ENCODE peak calls at places on chromosomes 12 and 14, in four cellular contexts. One of them, this sample, is unnamed.

GRCh38 chr12:54397157-54397556 is 12.6 kb upstream of the ZNF385A start:
- DNase-seq in cardiac muscle cell: no peak
- DNase-seq in colonic mucosa: no peak
- DNase-seq in IMR-90: no peak
- DNase-seq in this sample: no peak

GRCh38 chr12:3973269-3973884 is 100.2 kb upstream of the PARP11 start:
- DNase-seq in cardiac muscle cell: no peak
- DNase-seq in colonic mucosa: no peak
- DNase-seq in IMR-90: no peak
- DNase-seq in this sample: peak; percentile 31

GRCh38 chr14:68651652-68652432 is 141.0 kb downstream of the ZFP36L1 start:
- DNase-seq in cardiac muscle cell: no peak
- DNase-seq in colonic mucosa: peak; percentile 15
- DNase-seq in IMR-90: peak; percentile 93
- DNase-seq in this sample: no peak

GRCh38 chr14:64762044-64763034 is 58.1 kb downstream of the PLEKHG3 start:
- DNase-seq in cardiac muscle cell: peak; percentile 92
- DNase-seq in colonic mucosa: peak; percentile 89
- DNase-seq in IMR-90: peak; percentile 96
- DNase-seq in this sample: no peak

GRCh38 chr14:22003471-22003870 is 329.9 kb upstream of the OR4E1 start:
- DNase-seq in cardiac muscle cell: no peak
- DNase-seq in colonic mucosa: no peak
- DNase-seq in IMR-90: no peak
- DNase-seq in this sample: no peak

GRCh38 chr12:105561981-105562726 is 231.7 kb downstream of the C12orf75 start:
- DNase-seq in cardiac muscle cell: peak; percentile 5
- DNase-seq in colonic mucosa: peak; percentile 44
- DNase-seq in IMR-90: peak; percentile 90
- DNase-seq in this sample: no peak

GRCh38 chr12:70849265-70849960 is 71.1 kb downstream of the PTPRR start:
- DNase-seq in cardiac muscle cell: peak; percentile 92
- DNase-seq in colonic mucosa: no peak
- DNase-seq in IMR-90: peak; percentile 0
- DNase-seq in this sample: peak; percentile 1

GRCh38 chr12:88575361-88575959 is 4.8 kb downstream of the KITLG start:
- DNase-seq in cardiac muscle cell: no peak
- DNase-seq in colonic mucosa: no peak
- DNase-seq in IMR-90: no peak
- DNase-seq in this sample: no peak

GRCh38 chr12:54147186-54147585 is 41.6 kb downstream of the SMUG1 start:
- DNase-seq in cardiac muscle cell: no peak
- DNase-seq in colonic mucosa: no peak
- DNase-seq in IMR-90: no peak
- DNase-seq in this sample: no peak

GRCh38 chr12:100826323-100826722 is 31.7 kb downstream of the ANO4 start:
- DNase-seq in cardiac muscle cell: peak; percentile 85
- DNase-seq in colonic mucosa: peak; percentile 37
- DNase-seq in IMR-90: peak; percentile 58
- DNase-seq in this sample: peak; percentile 1

GRCh38 chr12:63989301-63989845 is 144.9 kb downstream of the SRGAP1 start:
- DNase-seq in cardiac muscle cell: no peak
- DNase-seq in colonic mucosa: no peak
- DNase-seq in IMR-90: peak; percentile 77
- DNase-seq in this sample: no peak

GRCh38 chr14:99261916-99262787 is 9.8 kb downstream of the BCL11B start:
- DNase-seq in cardiac muscle cell: no peak
- DNase-seq in colonic mucosa: no peak
- DNase-seq in IMR-90: no peak
- DNase-seq in this sample: peak; percentile 81

GRCh38 chr14:54275997-54276396 is 120.8 kb upstream of the CDKN3 start:
- DNase-seq in cardiac muscle cell: no peak
- DNase-seq in colonic mucosa: no peak
- DNase-seq in IMR-90: no peak
- DNase-seq in this sample: no peak

GRCh38 chr14:74915826-74916225 is 7.2 kb downstream of the RPS6KL1 start:
- DNase-seq in cardiac muscle cell: no peak
- DNase-seq in colonic mucosa: no peak
- DNase-seq in IMR-90: no peak
- DNase-seq in this sample: no peak
- H3K27ac ChIP-seq in cardiac muscle cell: no peak overlapping the region
- H3K27ac ChIP-seq in colonic mucosa: no peak overlapping the region
- H3K27ac ChIP-seq in IMR-90: no peak overlapping the region
- H3K27ac ChIP-seq in this sample: no peak overlapping the region

GRCh38 chr12:52441320-52441911 is 7.2 kb upstream of the KRT75 start:
- DNase-seq in cardiac muscle cell: no peak
- DNase-seq in colonic mucosa: no peak
- DNase-seq in IMR-90: peak; percentile 2
- DNase-seq in this sample: no peak

GRCh38 chr12:52443966-52444365 is 8.0 kb downstream of the KRT6B start:
- DNase-seq in cardiac muscle cell: no peak
- DNase-seq in colonic mucosa: no peak
- DNase-seq in IMR-90: no peak
- DNase-seq in this sample: no peak

GRCh38 chr12:52440821-52441319 is 6.7 kb upstream of the KRT75 start:
- DNase-seq in cardiac muscle cell: no peak
- DNase-seq in colonic mucosa: no peak
- DNase-seq in IMR-90: peak; percentile 53
- DNase-seq in this sample: no peak

GRCh38 chr12:52444647-52445595 is 7.0 kb downstream of the KRT6B start:
- DNase-seq in cardiac muscle cell: no peak
- DNase-seq in colonic mucosa: no peak
- DNase-seq in IMR-90: no peak
- DNase-seq in this sample: no peak

DNA sequence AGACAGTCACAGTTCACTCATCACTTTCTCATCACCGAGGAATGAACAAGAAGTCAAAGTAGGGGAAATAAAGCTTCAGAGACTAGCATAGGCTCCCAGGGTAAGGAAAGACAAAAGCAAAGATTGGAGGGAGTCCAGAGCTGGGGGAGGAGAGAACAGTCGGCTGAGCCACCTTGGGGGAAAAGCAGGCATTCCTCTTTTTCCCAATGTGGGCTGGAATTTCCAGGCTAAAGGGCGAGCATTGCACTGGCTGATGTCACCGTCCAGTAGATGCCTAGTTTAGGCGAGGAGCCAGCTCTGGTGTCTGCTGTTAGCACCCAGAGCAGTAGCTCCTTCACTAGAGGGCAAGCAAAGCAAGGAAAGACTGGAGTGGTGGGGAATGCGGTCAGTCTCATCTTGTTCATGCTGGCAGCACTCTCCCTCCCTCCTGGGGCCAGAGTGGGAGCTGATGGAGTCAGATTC is 8.5 kb upstream of the KRT75 start:
- DNase-seq in cardiac muscle cell: peak; percentile 61
- DNase-seq in colonic mucosa: no peak
- DNase-seq in IMR-90: peak; percentile 74
- DNase-seq in this sample: no peak
- H3K4me3 ChIP-seq in cardiac muscle cell: no peak overlapping the region
- H3K4me3 ChIP-seq in colonic mucosa: no peak overlapping the region
- H3K4me3 ChIP-seq in IMR-90: no peak overlapping the region
- H3K4me3 ChIP-seq in this sample: no peak overlapping the region

GRCh38 chr14:103561381-103562134 is 899 bp downstream of the BAG5 start:
- DNase-seq in cardiac muscle cell: peak; percentile 61
- DNase-seq in colonic mucosa: no peak
- DNase-seq in IMR-90: peak; percentile 49
- DNase-seq in this sample: peak; percentile 41

GRCh38 chr14:103552811-103553210 is 9.6 kb downstream of the BAG5 start:
- DNase-seq in cardiac muscle cell: no peak
- DNase-seq in colonic mucosa: no peak
- DNase-seq in IMR-90: no peak
- DNase-seq in this sample: no peak

GRCh38 chr14:103555559-103556337 is 6.7 kb downstream of the BAG5 start:
- DNase-seq in cardiac muscle cell: peak; percentile 28
- DNase-seq in colonic mucosa: no peak
- DNase-seq in IMR-90: no peak
- DNase-seq in this sample: no peak

GRCh38 chr14:103558071-103558882 is 4.2 kb downstream of the BAG5 start:
- DNase-seq in cardiac muscle cell: no peak
- DNase-seq in colonic mucosa: peak; percentile 16
- DNase-seq in IMR-90: peak; percentile 83
- DNase-seq in this sample: no peak

GRCh38 chr14:103556976-103557758 is 5.3 kb downstream of the BAG5 start:
- DNase-seq in cardiac muscle cell: no peak
- DNase-seq in colonic mucosa: no peak
- DNase-seq in IMR-90: no peak
- DNase-seq in this sample: no peak
- H3K4me1 ChIP-seq in cardiac muscle cell: peaks cover 25% of the 10 kb centered on the region
- H3K4me1 ChIP-seq in colonic mucosa: peaks cover 9% of the 10 kb centered on the region
- H3K4me1 ChIP-seq in IMR-90: peaks cover 20% of the 10 kb centered on the region
- H3K4me1 ChIP-seq in this sample: peaks cover 41% of the 10 kb centered on the region

DNA sequence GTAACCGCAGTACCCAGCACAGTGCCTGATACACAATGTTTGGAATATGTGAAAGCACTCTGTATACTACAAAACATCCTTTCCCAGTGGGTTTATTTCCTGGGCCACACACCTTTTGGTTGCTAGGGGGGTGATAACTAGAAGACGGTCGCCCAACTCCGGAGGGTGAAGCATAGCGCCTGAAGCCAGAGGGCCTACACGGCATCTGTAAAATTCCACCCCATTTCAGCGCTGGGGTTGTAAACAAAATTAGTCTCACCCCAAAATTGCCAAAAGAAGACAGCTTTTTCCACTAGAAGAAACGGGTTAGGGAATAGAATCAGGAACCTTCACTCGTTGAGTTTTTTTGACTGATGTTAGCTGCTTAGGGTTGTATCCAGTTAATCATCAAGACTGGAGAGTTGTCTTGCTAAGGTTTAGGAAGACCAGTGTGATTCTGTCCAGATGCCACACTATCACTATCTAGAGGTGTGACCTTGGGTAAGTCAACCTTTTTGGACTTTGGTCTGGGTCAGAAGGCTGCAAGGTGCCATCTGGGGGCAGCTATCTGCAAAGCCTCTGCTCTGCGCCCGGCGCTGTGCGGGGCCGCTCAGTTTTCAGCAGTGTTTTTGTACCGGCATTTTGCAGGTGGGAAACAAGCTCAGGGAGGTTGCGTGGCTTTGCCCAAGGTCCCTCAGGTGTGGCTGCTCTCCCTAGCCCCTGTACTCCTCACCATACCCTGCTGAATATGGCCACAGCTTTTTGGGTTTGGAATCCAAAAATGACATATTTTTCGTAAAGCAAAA is 1.3 kb downstream of the ZNF839 start:
- DNase-seq in cardiac muscle cell: no peak
- DNase-seq in colonic mucosa: no peak
- DNase-seq in IMR-90: no peak
- DNase-seq in this sample: no peak
- H3K27ac ChIP-seq in cardiac muscle cell: peak overlapping the region; percentile 92
- H3K27ac ChIP-seq in colonic mucosa: no peak overlapping the region
- H3K27ac ChIP-seq in IMR-90: no peak overlapping the region
- H3K27ac ChIP-seq in this sample: peak overlapping the region; percentile 93

GRCh38 chr12:16607895-16608294 is 1.9 kb upstream of the LMO3 start:
- DNase-seq in cardiac muscle cell: no peak
- DNase-seq in colonic mucosa: no peak
- DNase-seq in IMR-90: no peak
- DNase-seq in this sample: no peak

GRCh38 chr12:16606201-16606849 is 363 bp upstream of the LMO3 start:
- DNase-seq in cardiac muscle cell: peak; percentile 72
- DNase-seq in colonic mucosa: no peak
- DNase-seq in IMR-90: peak; percentile 27
- DNase-seq in this sample: no peak

GRCh38 chr12:16606117-16606200 is at the start of gene LMO3:
- DNase-seq in cardiac muscle cell: no peak
- DNase-seq in colonic mucosa: no peak
- DNase-seq in IMR-90: no peak
- DNase-seq in this sample: no peak

GRCh38 chr12:16605666-16606116 is 271 bp downstream of the LMO3 start:
- DNase-seq in cardiac muscle cell: peak; percentile 34
- DNase-seq in colonic mucosa: no peak
- DNase-seq in IMR-90: peak; percentile 12
- DNase-seq in this sample: no peak

DNA sequence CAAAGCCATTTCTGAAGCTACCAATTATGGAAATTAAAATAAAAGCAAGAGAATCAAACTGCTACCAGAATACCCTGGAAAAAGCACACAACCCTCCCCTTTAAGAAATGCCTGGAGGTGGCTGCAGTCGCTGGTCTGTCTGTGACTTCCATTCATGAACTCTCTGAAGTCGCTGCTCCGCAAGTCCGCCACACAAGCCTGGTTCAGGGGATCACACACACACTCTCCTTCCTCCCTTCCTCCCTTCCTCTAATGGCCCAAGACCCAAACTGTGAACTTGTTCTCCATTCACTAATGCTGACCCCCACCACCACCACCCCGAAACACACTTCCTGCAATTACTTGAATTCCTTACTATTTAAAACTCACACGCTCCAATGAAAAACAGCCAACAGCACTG is 974 bp upstream of the LMO3 start:
- DNase-seq in cardiac muscle cell: peak; percentile 41
- DNase-seq in colonic mucosa: no peak
- DNase-seq in IMR-90: no peak
- DNase-seq in this sample: no peak
- H3K4me3 ChIP-seq in cardiac muscle cell: peak overlapping the region; percentile 86
- H3K4me3 ChIP-seq in colonic mucosa: peak overlapping the region; percentile 17
- H3K4me3 ChIP-seq in IMR-90: no peak overlapping the region
- H3K4me3 ChIP-seq in this sample: no peak overlapping the region

DNA sequence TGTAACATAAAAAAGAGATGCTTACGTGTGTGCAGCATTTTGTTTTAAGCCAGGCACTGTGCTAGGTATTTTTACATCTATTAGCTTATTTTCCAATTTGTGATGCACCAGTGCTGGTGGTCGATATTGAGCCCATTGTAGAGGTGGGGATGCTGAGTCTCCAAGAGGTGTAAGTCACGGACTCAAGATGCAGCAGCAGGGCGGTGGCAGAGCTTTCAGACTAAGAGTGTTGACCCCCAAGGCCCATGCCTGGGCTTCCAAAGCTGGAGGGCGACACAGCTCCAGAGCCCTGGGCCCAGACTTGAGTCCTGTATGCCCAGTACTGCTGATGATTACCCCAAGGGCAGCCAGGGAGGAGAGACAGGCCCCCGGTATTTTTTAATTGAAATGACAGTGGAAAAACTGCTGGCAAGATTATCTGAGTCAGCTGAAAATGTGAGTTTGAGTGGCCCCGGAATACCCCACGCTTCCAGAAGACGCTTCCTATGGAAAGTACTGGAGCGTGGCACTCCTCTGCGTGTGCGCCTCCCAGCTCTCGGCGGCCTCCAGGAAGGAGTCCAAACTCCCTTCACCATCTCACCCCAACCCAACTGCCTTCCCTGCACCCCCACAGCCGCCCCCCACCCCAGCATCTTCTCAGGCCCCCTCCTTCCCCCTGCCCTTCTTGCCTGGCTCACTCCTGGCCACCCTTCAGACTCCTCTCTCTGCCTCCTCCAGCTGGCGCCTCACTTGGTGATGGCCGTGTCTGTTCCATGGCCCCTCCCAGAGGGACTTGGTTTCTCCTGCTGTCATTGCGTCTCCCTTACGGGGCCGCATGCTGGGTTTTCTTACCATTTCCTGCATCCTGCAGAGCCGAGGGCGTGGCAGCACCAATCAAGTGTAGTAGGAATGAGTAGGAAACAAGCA is 40.7 kb downstream of the ELK3 start:
- DNase-seq in cardiac muscle cell: no peak
- DNase-seq in colonic mucosa: no peak
- DNase-seq in IMR-90: no peak
- DNase-seq in this sample: no peak
- H3K4me1 ChIP-seq in cardiac muscle cell: peaks cover 18% of the 10 kb centered on the region
- H3K4me1 ChIP-seq in colonic mucosa: no peaks in the 10 kb centered on the region
- H3K4me1 ChIP-seq in IMR-90: peaks cover 40% of the 10 kb centered on the region
- H3K4me1 ChIP-seq in this sample: peaks cover 44% of the 10 kb centered on the region

GRCh38 chr14:73784988-73785313 is 66.7 kb upstream of the PTGR2 start:
- DNase-seq in cardiac muscle cell: no peak
- DNase-seq in colonic mucosa: no peak
- DNase-seq in IMR-90: no peak
- DNase-seq in this sample: no peak
- H3K27ac ChIP-seq in cardiac muscle cell: no peak overlapping the region
- H3K27ac ChIP-seq in colonic mucosa: peak overlapping the region; percentile 98
- H3K27ac ChIP-seq in IMR-90: peak overlapping the region; percentile 98
- H3K27ac ChIP-seq in this sample: peak overlapping the region; percentile 83

GRCh38 chr12:87378526-87378925 is 650.7 kb downstream of the C12orf50 start:
- DNase-seq in cardiac muscle cell: no peak
- DNase-seq in colonic mucosa: no peak
- DNase-seq in IMR-90: no peak
- DNase-seq in this sample: no peak
- H3K4me3 ChIP-seq in cardiac muscle cell: no peak overlapping the region
- H3K4me3 ChIP-seq in colonic mucosa: no peak overlapping the region
- H3K4me3 ChIP-seq in IMR-90: no peak overlapping the region
- H3K4me3 ChIP-seq in this sample: no peak overlapping the region

This sample was measured in CD4-positive, CD25-positive, alpha-beta regulatory T cell.